ENCODE peak calls at places on chromosomes 12 and 14, in six cellular contexts. F, U, L, X, P and R are unnamed samples.
A peak's percentile ranks its signal among the peaks of the same experiment; 100 is the strongest.

GRCh38 chr14:38948171-38948570 is 154.9 kb downstream of the SEC23A start:
- DNase-seq in F (no peak), U (no peak), L (no peak), X (no peak), P (no peak), R (no peak)

GRCh38 chr12:50564240-50564947 is 59.6 kb downstream of the DIP2B start:
- DNase-seq in F (no peak), U (no peak), L (no peak), X (no peak), P (no peak), R (no peak)

GRCh38 chr14:32078794-32079663 is 1.9 kb downstream of the ARHGAP5 start:
- DNase-seq in F (peak; percentile 69), U (no peak), L (no peak), X (peak; percentile 96), P (no peak), R (no peak)

GRCh38 chr12:79891506-79892162 is 43.3 kb downstream of the PPP1R12A start:
- DNase-seq in F (no peak), U (no peak), L (no peak), X (no peak), P (no peak), R (no peak)

GRCh38 chr14:77043177-77043983 is 14.9 kb upstream of the IRF2BPL start:
- DNase-seq in F (no peak), U (peak; percentile 60), L (no peak), X (peak; percentile 89), P (no peak), R (no peak)

GRCh38 chr12:60072911-60073310 is 477.1 kb downstream of the SLC16A7 start:
- DNase-seq in F (no peak), U (no peak), L (no peak), X (no peak), P (no peak), R (peak; percentile 8)

GRCh38 chr12:116201908-116202307 is 75.6 kb downstream of the MED13L start:
- DNase-seq in F (no peak), U (no peak), L (no peak), X (no peak), P (no peak), R (no peak)

GRCh38 chr12:13173537-13173936 is 23.0 kb upstream of the EMP1 start:
- DNase-seq in F (peak; percentile 72), U (peak; percentile 80), L (no peak), X (no peak), P (no peak), R (no peak)

GRCh38 chr14:64060648-64061096 is 207.9 kb downstream of the SYNE2 start:
- DNase-seq in F (peak; percentile 29), U (no peak), L (peak; percentile 5), X (peak; percentile 15), P (no peak), R (peak; percentile 95)

GRCh38 chr14:64758025-64758521 is 53.8 kb downstream of the PLEKHG3 start:
- DNase-seq in F (no peak), U (no peak), L (no peak), X (no peak), P (no peak), R (peak; percentile 61)

DNA sequence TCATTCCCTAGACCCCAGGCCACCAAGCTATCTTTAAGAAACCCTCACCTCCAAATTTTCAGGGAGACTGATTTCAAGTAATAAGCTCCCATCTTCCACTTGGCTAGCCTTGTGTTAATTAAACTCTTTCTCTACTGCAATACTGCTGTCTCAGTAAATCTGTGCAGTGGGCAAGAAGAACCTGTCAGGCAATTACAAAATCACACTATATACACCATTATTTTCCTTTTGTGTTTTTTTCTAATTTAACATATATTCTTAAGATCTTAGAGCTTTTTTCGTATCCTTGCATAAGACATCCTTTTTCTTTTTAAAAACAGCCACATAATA is 7.7 kb upstream of the GOLGA5 start:
- DNase-seq in F (no peak), U (no peak), L (no peak), X (no peak), P (no peak), R (no peak)
- H2AFZ ChIP-seq in F (peak overlapping the region; percentile 24), U (no peak overlapping the region), L (peak overlapping the region; percentile 5), X (no peak overlapping the region), P (peak overlapping the region; percentile 72), R (peak overlapping the region; percentile 84)

GRCh38 chr14:58272589-58273372 is 25.6 kb upstream of the ARID4A start:
- DNase-seq in F (no peak), U (no peak), L (peak; percentile 16), X (peak; percentile 98), P (no peak), R (peak; percentile 24)

GRCh38 chr14:58276208-58276607 is 22.1 kb upstream of the ARID4A start:
- DNase-seq in F (no peak), U (no peak), L (no peak), X (no peak), P (no peak), R (no peak)

GRCh38 chr14:58275527-58276190 is 22.7 kb upstream of the ARID4A start:
- DNase-seq in F (no peak), U (no peak), L (no peak), X (no peak), P (no peak), R (no peak)

GRCh38 chr14:58270628-58271027 is 26.0 kb downstream of the PSMA3 start:
- DNase-seq in F (no peak), U (no peak), L (no peak), X (no peak), P (no peak), R (no peak)
- TF ChIP-seq REST in F (no peak), U (no peak), L (no peak), X (no peak), P (no peak), R (no peak)

DNA sequence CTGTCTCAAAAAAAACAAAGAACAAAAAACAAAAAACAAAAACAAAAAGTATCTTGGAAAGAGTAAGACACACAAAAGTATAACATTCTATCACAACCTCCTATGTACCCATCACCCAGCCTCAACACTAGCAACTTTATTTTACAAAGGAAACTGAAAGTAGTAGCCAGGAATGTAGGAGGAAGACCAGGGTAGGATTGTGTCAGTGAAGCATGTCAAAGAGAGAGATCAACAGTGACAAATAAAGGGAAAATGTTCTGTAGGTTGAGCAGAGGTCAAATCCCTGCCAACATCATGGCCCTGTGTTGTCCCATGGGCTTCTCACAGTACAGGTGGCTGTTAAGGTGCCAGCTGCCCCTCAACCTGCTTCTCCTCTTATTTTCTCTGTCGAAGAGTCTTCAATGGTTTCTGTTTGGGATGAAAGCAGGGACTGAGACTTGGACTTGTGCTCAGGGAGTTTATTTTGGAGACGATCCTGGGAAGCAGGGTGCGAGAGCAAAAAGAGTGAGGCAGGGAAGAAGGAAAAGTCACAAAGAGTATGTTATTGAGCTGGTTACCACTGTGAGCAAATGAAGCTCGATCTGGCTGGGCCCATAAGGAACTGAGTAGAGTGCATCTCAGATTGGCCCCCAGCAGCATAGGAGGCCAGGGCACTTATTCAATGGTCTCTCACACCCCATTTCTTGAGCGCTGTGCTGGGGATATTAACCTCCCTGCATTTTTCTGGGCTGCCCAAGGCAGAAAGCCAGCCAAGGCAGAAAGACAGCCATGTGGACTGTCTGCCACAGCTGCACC is 29.4 kb upstream of the CTDSP2 start:
- DNase-seq in F (no peak), U (no peak), L (no peak), X (no peak), P (no peak), R (no peak)
- H2AFZ ChIP-seq in F (no peak overlapping the region), U (no peak overlapping the region), L (peak overlapping the region; percentile 38), X (no peak overlapping the region), P (no peak overlapping the region), R (peak overlapping the region; percentile 81)

DNA sequence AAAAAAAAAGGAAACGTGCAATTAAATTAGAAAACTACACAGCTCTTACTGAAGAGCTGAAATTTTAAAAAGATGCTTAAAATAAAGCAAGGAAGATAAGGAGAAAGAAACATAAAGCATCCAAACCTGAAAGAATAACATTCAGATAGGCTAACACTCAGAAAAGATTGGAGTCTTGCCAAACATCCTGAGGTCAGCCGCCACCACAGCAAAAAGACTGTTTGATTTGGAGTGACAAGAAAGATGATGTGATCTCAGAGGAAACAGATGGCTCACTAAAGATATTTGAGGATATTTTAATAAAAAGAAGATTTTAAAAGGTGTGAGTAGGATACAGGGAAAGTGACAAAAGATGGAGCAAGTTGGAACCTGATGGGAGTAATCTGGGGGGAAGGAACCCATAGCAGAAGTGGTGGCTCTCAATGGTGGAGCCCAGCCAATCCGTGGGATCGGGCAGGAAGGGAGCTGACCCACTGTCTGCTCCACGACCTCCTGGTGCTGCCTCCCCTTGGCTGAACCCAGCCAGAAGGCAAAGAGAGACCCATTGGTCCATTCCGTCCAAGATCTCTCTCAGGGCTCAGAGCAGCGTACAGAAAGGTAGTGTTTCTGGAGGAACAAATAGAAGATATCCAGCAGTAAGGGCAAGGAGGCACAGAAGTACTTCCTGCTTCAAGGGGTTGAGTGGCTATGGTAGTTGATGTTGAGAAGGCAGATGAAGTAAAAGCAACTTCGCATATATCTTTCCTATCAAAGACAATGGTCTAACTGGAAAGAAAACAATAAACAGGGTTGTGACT is 469.6 kb downstream of the RGS6 start:
- DNase-seq in F (no peak), U (no peak), L (no peak), X (no peak), P (no peak), R (no peak)
- TF ChIP-seq REST in F (no peak), U (no peak), L (no peak), X (no peak), P (no peak), R (no peak)

GRCh38 chr14:97218713-97219355 is 421.7 kb downstream of the VRK1 start:
- DNase-seq in F (no peak), U (no peak), L (no peak), X (no peak), P (peak; percentile 19), R (peak; percentile 77)
- H2AFZ ChIP-seq in F (no peak overlapping the region), U (peak overlapping the region; percentile 17), L (no peak overlapping the region), X (no peak overlapping the region), P (peak overlapping the region; percentile 41), R (peak overlapping the region; percentile 99)

GRCh38 chr14:92546347-92547053 is 32.9 kb downstream of the RIN3 start:
- DNase-seq in F (no peak), U (no peak), L (no peak), X (no peak), P (peak; percentile 39), R (no peak)

GRCh38 chr14:92549096-92549852 is 35.7 kb downstream of the RIN3 start:
- DNase-seq in F (no peak), U (no peak), L (no peak), X (no peak), P (no peak), R (no peak)

GRCh38 chr14:92552066-92552465 is 38.5 kb downstream of the RIN3 start:
- DNase-seq in F (no peak), U (no peak), L (no peak), X (no peak), P (no peak), R (no peak)

GRCh38 chr14:92551066-92551841 is 37.7 kb downstream of the RIN3 start:
- DNase-seq in F (no peak), U (peak; percentile 82), L (no peak), X (no peak), P (no peak), R (no peak)

DNA sequence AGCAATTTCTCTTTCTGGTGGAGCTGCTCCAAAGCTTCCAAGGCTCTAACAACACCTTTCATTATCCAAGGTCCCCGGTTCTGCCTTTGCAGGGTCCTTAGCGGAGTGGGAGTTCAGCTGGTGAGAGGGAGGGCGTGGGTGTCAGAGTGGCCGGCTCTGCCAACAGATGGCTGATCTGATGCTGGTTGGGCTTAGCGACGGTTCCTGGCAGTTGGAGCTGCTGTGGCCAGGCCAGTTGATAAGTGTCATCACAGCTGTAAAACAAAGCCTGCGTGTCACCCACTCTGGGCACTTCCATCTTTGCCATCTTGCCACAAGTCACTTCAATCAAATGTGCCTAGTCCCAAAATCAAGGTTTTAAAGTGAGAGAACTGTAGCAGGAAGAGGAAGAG is 36.3 kb downstream of the RIN3 start:
- DNase-seq in F (no peak), U (no peak), L (no peak), X (no peak), P (no peak), R (no peak)
- TF ChIP-seq REST in F (no peak), U (no peak), L (no peak), X (no peak), P (no peak), R (no peak)